ENCODE peak calls at places on chromosomes 13 and 19, in four cellular contexts. D, O, V and R are unnamed samples.

GRCh38 chr19:14361824-14362223 is 19.4 kb upstream of the ADGRE5 start:
- DNase-seq in V (no peak), O (no peak), D (peak), R (peak)

GRCh38 chr13:33281951-33282595 is 3.5 kb downstream of the STARD13 start:
- DNase-seq in O (no peak), D (no peak), V (no peak), R (no peak)

GRCh38 chr19:29194658-29195057 is 18.3 kb downstream of the UQCRFS1 start:
- DNase-seq in O (no peak), D (no peak), V (no peak), R (no peak)

GRCh38 chr13:113918981-113919646 is 54.8 kb downstream of the C13orf46 start:
- DNase-seq in V (no peak), D (no peak), O (no peak), R (no peak)

GRCh38 chr13:24215732-24216131 is 55.2 kb downstream of the SPATA13 start:
- DNase-seq in V (no peak), O (no peak), D (no peak), R (no peak)

GRCh38 chr19:40907968-40908735 is 26.1 kb upstream of the CYP2A7 start:
- DNase-seq in D (peak), V (no peak), O (no peak), R (peak)

GRCh38 chr13:50228527-50228926 is 213.3 kb downstream of the KCNRG start:
- DNase-seq in O (no peak), V (no peak), D (no peak), R (no peak)

GRCh38 chr13:60379837-60380236 is 17.2 kb upstream of the TDRD3 start:
- DNase-seq in O (no peak), D (peak), V (no peak), R (no peak)

GRCh38 chr13:99495478-99496321 is 5.6 kb upstream of the TM9SF2 start:
- DNase-seq in D (no peak), V (no peak), O (peak), R (no peak)

GRCh38 chr19:18915639-18916038 is 3.5 kb downstream of the COPE start:
- DNase-seq in D (no peak), O (peak), V (no peak), R (no peak)

GRCh38 chr13:78131811-78132210 is 213.2 kb upstream of the EDNRB start:
- DNase-seq in V (no peak), D (no peak), O (no peak), R (no peak)

GRCh38 chr19:42311612-42312160 is 1.4 kb upstream of the TMEM145 start:
- DNase-seq in O (no peak), D (no peak), V (no peak), R (peak)

GRCh38 chr13:24744247-24744646 is 19.7 kb upstream of the RNF17 start:
- DNase-seq in O (no peak), D (no peak), V (no peak), R (no peak)

GRCh38 chr13:68125087-68125480 is 894.9 kb upstream of the PCDH9 start:
- DNase-seq in O (no peak), D (no peak), V (no peak), R (no peak)

GRCh38 chr19:17753976-17754375 is 2.7 kb downstream of the FCHO1 start:
- DNase-seq in D (no peak), O (no peak), V (no peak), R (peak)

GRCh38 chr19:4109626-4109945 is 14.3 kb downstream of the MAP2K2 start:
- DNase-seq in O (no peak), D (no peak), V (no peak), R (no peak)

GRCh38 chr19:4113398-4114088 is 10.4 kb downstream of the MAP2K2 start:
- DNase-seq in O (no peak), D (no peak), V (no peak), R (no peak)

GRCh38 chr19:4114181-4114580 is 9.7 kb downstream of the MAP2K2 start:
- DNase-seq in V (no peak), O (no peak), D (no peak), R (no peak)

GRCh38 chr19:4112367-4112766 is 11.6 kb downstream of the MAP2K2 start:
- DNase-seq in V (no peak), O (no peak), D (no peak), R (no peak)

GRCh38 chr19:4108767-4109625 is 14.9 kb downstream of the MAP2K2 start:
- DNase-seq in D (no peak), O (no peak), V (peak), R (no peak)
- TF ChIP-seq TARDBP in D (no peak), O (no peak), V (no peak), R (no peak)

DNA sequence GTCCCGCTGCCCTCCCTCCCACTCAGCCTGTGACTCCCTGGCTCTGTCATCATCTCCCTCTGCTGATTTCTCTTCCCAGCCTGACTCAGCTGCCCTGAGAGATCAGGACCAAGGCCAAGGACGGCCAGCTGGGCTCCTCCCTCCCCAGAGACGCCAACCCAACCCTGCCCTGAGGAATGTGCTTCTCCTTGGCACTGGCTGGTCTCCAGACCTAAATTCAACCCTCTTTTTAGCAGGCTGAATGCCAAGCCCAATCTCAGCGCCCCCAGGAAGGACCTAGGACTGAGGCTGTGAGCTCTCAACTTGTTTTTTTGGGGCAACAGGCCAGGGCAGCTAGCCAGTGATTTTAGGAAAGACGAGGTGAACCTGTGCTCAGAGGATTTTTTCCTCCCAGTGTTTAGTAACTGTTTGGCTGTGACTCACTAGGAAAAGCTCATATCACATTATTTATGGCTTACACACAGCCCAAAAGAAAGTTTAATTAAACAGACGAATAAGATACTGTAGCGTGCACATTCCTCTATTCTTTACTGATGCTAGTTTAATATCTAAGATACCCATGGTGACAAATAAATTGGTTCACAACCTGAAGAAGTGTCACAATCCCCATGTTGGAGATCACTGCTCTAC is 7.4 kb upstream of the IGFL1 start:
- DNase-seq in O (no peak), V (no peak), D (no peak), R (peak)
- TF ChIP-seq TARDBP in O (no peak), V (no peak), D (no peak), R (no peak)

GRCh38 chr19:8233370-8233769 is 24.2 kb downstream of the CERS4 start:
- DNase-seq in D (no peak), O (no peak), V (no peak), R (no peak)
- TF ChIP-seq TARDBP in D (no peak), O (no peak), V (no peak), R (no peak)

DNA sequence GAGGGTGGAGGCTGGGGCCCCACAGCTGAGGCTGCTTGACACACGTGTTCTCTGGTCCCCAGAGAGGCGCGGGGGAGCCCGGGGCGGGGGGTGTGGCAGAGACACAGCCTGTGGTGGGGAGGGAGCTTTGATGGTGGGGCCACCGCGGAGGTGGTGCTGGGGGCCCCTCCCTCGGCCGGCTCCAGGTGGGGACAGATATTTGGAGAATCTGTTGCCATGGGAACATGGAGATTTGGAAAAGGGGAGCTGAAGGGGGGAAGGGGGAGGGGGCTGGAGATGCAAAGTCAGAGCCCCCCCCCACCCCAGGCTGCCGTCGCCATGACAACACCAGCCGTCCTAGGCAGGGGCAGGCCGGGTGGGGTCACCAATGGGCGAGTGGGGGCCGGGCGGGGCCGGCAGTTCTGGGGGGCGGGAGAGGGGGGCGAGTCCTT is 1.2 kb downstream of the PRKCG start:
- DNase-seq in V (no peak), D (peak), O (no peak), R (no peak)
- TF ChIP-seq TARDBP in V (no peak), D (no peak), O (no peak), R (no peak)